ENCODE peak calls at places on chromosome 11, in four cellular contexts. A is HepG2, X is A549, P is H1. H is an unnamed sample.

GRCh38 chr11:68043029-68043348 is 4.2 kb downstream of the TCIRG1 start:
- DNase-seq in A (no peak), X (no peak), P (no peak), H (peak; percentile 44)

GRCh38 chr11:65947133-65947532 is 1.9 kb downstream of the TSGA10IP start:
- DNase-seq in A (no peak), X (no peak), P (peak; percentile 54), H (no peak)

GRCh38 chr11:130668751-130669150 is 220.3 kb downstream of the ADAMTS15 start:
- DNase-seq in A (no peak), X (no peak), P (no peak), H (no peak)

GRCh38 chr11:59584294-59584693 is 31.3 kb downstream of the OSBP start:
- DNase-seq in A (no peak), X (no peak), P (no peak), H (no peak)

GRCh38 chr11:79086056-79086455 is 354.8 kb downstream of the TENM4 start:
- DNase-seq in A (no peak), X (no peak), P (no peak), H (no peak)

GRCh38 chr11:17738350-17739207 is 4.0 kb downstream of the KCNC1 start:
- DNase-seq in A (no peak), X (no peak), P (peak; percentile 65), H (peak; percentile 30)

GRCh38 chr11:67356551-67356866 is 3.2 kb upstream of the POLD4 start:
- DNase-seq in A (no peak), X (no peak), P (no peak), H (no peak)

GRCh38 chr11:8258289-8258688 is 5.4 kb downstream of the LMO1 start:
- DNase-seq in A (no peak), X (no peak), P (no peak), H (no peak)

GRCh38 chr11:62604460-62605130 is 2.9 kb upstream of the MTA2 start:
- DNase-seq in A (peak; percentile 62), X (no peak), P (no peak), H (no peak)

GRCh38 chr11:68441466-68442230 is 18.9 kb upstream of the PPP6R3 start:
- DNase-seq in A (no peak), X (no peak), P (no peak), H (no peak)

GRCh38 chr11:102194257-102194656 is 84.0 kb downstream of the YAP1 start:
- DNase-seq in A (no peak), X (no peak), P (no peak), H (no peak)

GRCh38 chr11:93032580-93032979 is 63.1 kb downstream of the MTNR1B start:
- DNase-seq in A (no peak), X (no peak), P (no peak), H (no peak)

GRCh38 chr11:134450186-134450585 is 38.1 kb upstream of the B3GAT1 start:
- DNase-seq in A (no peak), X (no peak), P (no peak), H (no peak)

GRCh38 chr11:102780491-102780918 is at the start of gene MMP10:
- DNase-seq in A (peak; percentile 21), X (peak; percentile 63), P (no peak), H (no peak)

GRCh38 chr11:47408598-47409439 is 429 bp downstream of the SLC39A13 start:
- DNase-seq in A (no peak), X (peak; percentile 35), P (no peak), H (no peak)

GRCh38 chr11:97772696-97773095 is 1248.1 kb upstream of the CNTN5 start:
- DNase-seq in A (no peak), X (no peak), P (no peak), H (no peak)

GRCh38 chr11:5596611-5597201 is at the start of gene TRIM6:
- DNase-seq in A (no peak), X (peak; percentile 58), P (peak; percentile 65), H (peak; percentile 65)

GRCh38 chr11:100740440-100740839 is 53.4 kb downstream of the ARHGAP42 start:
- DNase-seq in A (no peak), X (no peak), P (no peak), H (no peak)

GRCh38 chr11:111819161-111820058 is 52.0 kb downstream of the ALG9 start:
- DNase-seq in A (no peak), X (no peak), P (no peak), H (no peak)

GRCh38 chr11:72225411-72225951 is 914 bp downstream of the INPPL1 start:
- DNase-seq in A (no peak), X (no peak), P (no peak), H (no peak)

GRCh38 chr11:7667460-7667859 is 5.8 kb downstream of the CYB5R2 start:
- DNase-seq in A (no peak), X (no peak), P (peak; percentile 30), H (no peak)

GRCh38 chr11:91433284-91434010 is 791.2 kb upstream of the FAT3 start:
- DNase-seq in A (no peak), X (no peak), P (no peak), H (no peak)

GRCh38 chr11:59403546-59403945 is 22.7 kb downstream of the OR5A2 start:
- DNase-seq in A (no peak), X (no peak), P (no peak), H (no peak)

GRCh38 chr11:18236664-18237356 is at the start of gene SAA4:
- DNase-seq in A (peak; percentile 85), X (no peak), P (no peak), H (no peak)

GRCh38 chr11:78381867-78382266 is 35.8 kb downstream of the GAB2 start:
- DNase-seq in A (no peak), X (no peak), P (no peak), H (no peak)

GRCh38 chr11:119051440-119052162 is 5.4 kb downstream of the HYOU1 start:
- DNase-seq in A (no peak), X (no peak), P (no peak), H (no peak)

GRCh38 chr11:78737891-78738290 is 163.2 kb upstream of the NARS2 start:
- DNase-seq in A (no peak), X (no peak), P (no peak), H (no peak)

GRCh38 chr11:72771507-72771906 is 19.3 kb upstream of the ARAP1 start:
- DNase-seq in A (no peak), X (no peak), P (no peak), H (peak; percentile 56)

GRCh38 chr11:75924966-75925784 is 110.2 kb downstream of the UVRAG start:
- DNase-seq in A (no peak), X (no peak), P (no peak), H (no peak)
- TF ChIP-seq PHF8 in A (no peak), X (no peak), P (no peak), H (no peak)

GRCh38 chr11:127609025-127609788 is 608.6 kb upstream of the KIRREL3 start:
- DNase-seq in A (no peak), X (no peak), P (no peak), H (no peak)
- TF ChIP-seq PHF8 in A (no peak), X (no peak), P (no peak), H (no peak)

GRCh38 chr11:120413480-120413879 is 77.3 kb downstream of the ARHGEF12 start:
- DNase-seq in A (no peak), X (no peak), P (no peak), H (no peak)
- TF ChIP-seq PHF8 in A (no peak), X (no peak), P (no peak), H (no peak)

GRCh38 chr11:71120346-71120963 is 131.9 kb downstream of the SHANK2 start:
- DNase-seq in A (peak; percentile 38), X (peak; percentile 21), P (peak; percentile 78), H (no peak)
- TF ChIP-seq PHF8 in A (no peak), X (no peak), P (no peak), H (no peak)

DNA sequence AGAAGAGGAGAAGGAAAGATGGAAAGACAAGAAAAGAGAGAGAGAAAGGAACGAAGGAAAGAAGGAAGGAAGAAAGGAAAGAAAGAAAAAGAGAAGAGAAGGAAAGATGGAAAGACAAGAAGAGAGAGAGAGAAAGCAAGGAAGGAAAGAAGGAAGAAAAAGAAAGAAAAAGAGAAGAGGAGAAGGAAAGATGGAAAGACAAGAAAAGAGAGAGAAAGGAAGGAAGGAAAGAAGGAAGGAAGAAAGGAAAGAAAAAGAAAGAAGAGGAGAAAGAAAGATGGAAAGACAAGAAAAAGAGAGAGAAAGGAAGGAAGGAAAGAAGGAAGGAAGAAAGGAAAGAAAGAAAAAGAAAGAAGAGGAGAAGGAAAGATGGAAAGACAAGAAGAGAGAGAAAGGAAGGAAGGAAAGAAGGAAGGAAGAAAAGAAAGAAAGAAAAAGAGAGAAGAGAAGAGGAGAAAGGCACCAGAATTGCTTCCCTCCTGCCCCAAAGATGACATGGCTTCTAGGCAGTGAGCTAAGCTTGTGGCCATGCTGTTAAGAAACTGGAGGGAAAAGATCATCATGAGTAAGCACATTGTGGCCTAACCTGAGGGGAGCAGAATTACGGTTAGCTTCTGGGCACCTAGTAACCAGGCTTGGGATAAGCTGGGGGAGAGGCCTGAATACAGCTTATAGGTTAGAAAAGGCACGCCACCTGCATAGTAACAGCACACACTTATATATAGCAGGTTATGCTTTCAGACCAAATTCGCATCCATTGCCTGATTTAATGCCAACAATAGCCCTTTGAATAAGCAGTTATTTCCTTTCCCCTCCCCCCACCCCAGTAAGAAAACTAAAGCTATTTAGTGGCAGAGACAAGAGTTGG is 2.3 kb upstream of the ST3GAL4 start:
- DNase-seq in A (peak; percentile 29), X (no peak), P (no peak), H (peak; percentile 90)
- TF ChIP-seq PHF8 in A (no peak), X (no peak), P (no peak), H (no peak)

GRCh38 chr11:69958308-69958707 is 119.8 kb upstream of the ANO1 start:
- DNase-seq in A (no peak), X (no peak), P (no peak), H (no peak)
- TF ChIP-seq PHF8 in A (no peak), X (no peak), P (no peak), H (no peak)

GRCh38 chr11:1082346-1082727 is 7.7 kb downstream of the MUC2 start:
- DNase-seq in A (no peak), X (no peak), P (no peak), H (no peak)
- TF ChIP-seq PHF8 in A (no peak), X (no peak), P (no peak), H (no peak)

GRCh38 chr11:35308157-35308556 is 111.2 kb downstream of the SLC1A2 start:
- DNase-seq in A (no peak), X (no peak), P (no peak), H (no peak)

GRCh38 chr11:35304393-35304790 is 115.0 kb downstream of the SLC1A2 start:
- DNase-seq in A (peak; percentile 25), X (peak; percentile 24), P (no peak), H (no peak)

GRCh38 chr11:35305670-35306382 is 113.5 kb downstream of the SLC1A2 start:
- DNase-seq in A (peak; percentile 12), X (peak; percentile 46), P (peak; percentile 53), H (peak; percentile 51)

GRCh38 chr11:35304900-35305299 is 114.5 kb downstream of the SLC1A2 start:
- DNase-seq in A (no peak), X (no peak), P (no peak), H (no peak)

GRCh38 chr11:35307221-35307621 is 112.1 kb downstream of the SLC1A2 start:
- DNase-seq in A (no peak), X (no peak), P (no peak), H (no peak)
- TF ChIP-seq PHF8 in A (no peak), X (no peak), P (no peak), H (no peak)

DNA sequence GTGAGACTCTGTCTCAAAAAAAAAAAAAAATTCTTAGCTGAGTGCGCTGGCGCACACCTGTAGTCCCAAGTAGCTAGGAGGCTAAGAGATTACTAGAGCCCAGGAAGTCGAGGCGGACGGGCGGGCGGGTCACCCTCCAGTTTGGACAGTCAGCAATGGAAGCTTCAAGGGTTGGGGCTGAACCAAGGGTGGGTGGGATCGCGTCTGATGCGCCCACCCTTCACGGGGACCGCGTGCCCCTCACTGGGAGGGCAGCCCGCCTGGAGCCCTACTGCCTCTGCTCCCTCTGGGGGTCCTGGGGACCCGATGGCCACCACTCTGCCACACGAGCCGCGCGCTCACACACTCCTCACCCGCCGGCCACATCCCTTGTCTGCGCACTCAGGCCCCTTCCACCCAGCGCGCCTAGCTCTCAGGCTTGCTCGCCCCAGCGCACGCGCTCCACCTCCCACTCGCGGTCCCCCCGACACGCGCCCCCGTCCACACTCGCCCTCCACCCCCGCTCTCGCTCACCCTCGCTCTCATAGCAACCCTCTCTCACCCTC is 494 bp downstream of the CHID1 start:
- DNase-seq in A (no peak), X (no peak), P (no peak), H (no peak)
- TF ChIP-seq PHF8 in A (no peak), X (no peak), P (no peak), H (no peak)